ENCODE peak calls at places on chromosomes 3 and 15, in four cellular contexts. G, R, Q and O are unnamed samples.

GRCh38 chr15:48031973-48032372 is 88.8 kb upstream of the SLC24A5 start:
- DNase-seq in G (no peak), R (no peak), Q (no peak), O (no peak)

GRCh38 chr3:184058029-184058428 is 5.2 kb downstream of the HTR3C start:
- DNase-seq in G (no peak), R (no peak), Q (no peak), O (no peak)

GRCh38 chr15:62966294-62966693 is 76.3 kb upstream of the TPM1 start:
- DNase-seq in G (no peak), R (no peak), Q (no peak), O (no peak)

GRCh38 chr15:74793135-74794028 is 11.5 kb downstream of the CSK start:
- DNase-seq in G (peak), R (no peak), Q (peak), O (no peak)

GRCh38 chr3:30286007-30286669 is 320.3 kb upstream of the TGFBR2 start:
- DNase-seq in G (no peak), R (no peak), Q (peak), O (no peak)

GRCh38 chr15:78684645-78685044 is 43.6 kb upstream of the CHRNB4 start:
- DNase-seq in G (no peak), R (no peak), Q (no peak), O (no peak)

GRCh38 chr3:171393032-171393744 is 67.0 kb downstream of the TNIK start:
- DNase-seq in G (no peak), R (peak), Q (no peak), O (no peak)

GRCh38 chr3:31277582-31277981 is 255.1 kb upstream of the STT3B start:
- DNase-seq in G (no peak), R (no peak), Q (no peak), O (no peak)

GRCh38 chr3:53502737-53503136 is 8.3 kb downstream of the CACNA1D start:
- DNase-seq in G (no peak), R (no peak), Q (no peak), O (no peak)

GRCh38 chr3:10668077-10668476 is 148.0 kb upstream of the SLC6A11 start:
- DNase-seq in G (no peak), R (no peak), Q (no peak), O (no peak)

GRCh38 chr3:137194301-137194700 is 236.5 kb downstream of the IL20RB start:
- DNase-seq in G (no peak), R (no peak), Q (no peak), O (no peak)

GRCh38 chr3:55282994-55283393 is 204.1 kb downstream of the WNT5A start:
- DNase-seq in G (no peak), R (peak), Q (no peak), O (no peak)

GRCh38 chr3:123351396-123351945 is 97.4 kb downstream of the ADCY5 start:
- DNase-seq in G (peak), R (no peak), Q (no peak), O (no peak)

GRCh38 chr3:101972430-101973162 is 123.3 kb downstream of the NFKBIZ start:
- DNase-seq in G (no peak), R (no peak), Q (no peak), O (no peak)

GRCh38 chr3:121995190-121996137 is 26.6 kb downstream of the ILDR1 start:
- DNase-seq in G (peak), R (peak), Q (peak), O (peak)

GRCh38 chr15:59553879-59554735 is 57.5 kb upstream of the GCNT3 start:
- DNase-seq in G (no peak), R (no peak), Q (no peak), O (no peak)

GRCh38 chr3:155079795-155080546 is at the start of gene MME:
- DNase-seq in G (peak), R (peak), Q (peak), O (peak)

GRCh38 chr3:30752961-30753360 is 141.5 kb downstream of the GADL1 start:
- DNase-seq in G (no peak), R (no peak), Q (peak), O (no peak)

GRCh38 chr3:63030666-63031065 is 155.4 kb upstream of the CADPS start:
- DNase-seq in G (no peak), R (no peak), Q (no peak), O (no peak)

GRCh38 chr15:60389261-60390077 is 8.3 kb downstream of the ANXA2 start:
- DNase-seq in G (no peak), R (no peak), Q (no peak), O (no peak)

DNA sequence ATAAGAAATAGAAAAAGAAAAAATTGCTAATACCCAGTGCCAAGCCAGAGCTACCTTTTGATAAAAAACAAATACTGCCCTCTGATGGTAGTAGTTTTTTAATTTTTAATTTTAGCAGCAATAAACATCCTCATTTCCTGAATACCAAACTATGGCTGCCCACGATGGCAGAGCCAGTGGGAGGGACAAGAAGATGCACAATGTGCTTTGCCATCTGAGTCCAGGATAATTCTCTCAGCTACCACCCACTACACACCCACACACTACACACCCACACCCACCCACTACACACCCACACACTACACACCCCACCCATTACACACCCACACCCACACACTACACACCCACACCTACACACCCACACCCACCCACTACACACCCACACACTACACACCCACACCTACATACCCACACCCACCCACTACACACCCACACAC is 17.8 kb downstream of the CEP19 start:
- DNase-seq in G (no peak), R (no peak), Q (no peak), O (no peak)
- TF ChIP-seq CTCF in G (peak), R (peak), Q (no peak), O (no peak)

DNA sequence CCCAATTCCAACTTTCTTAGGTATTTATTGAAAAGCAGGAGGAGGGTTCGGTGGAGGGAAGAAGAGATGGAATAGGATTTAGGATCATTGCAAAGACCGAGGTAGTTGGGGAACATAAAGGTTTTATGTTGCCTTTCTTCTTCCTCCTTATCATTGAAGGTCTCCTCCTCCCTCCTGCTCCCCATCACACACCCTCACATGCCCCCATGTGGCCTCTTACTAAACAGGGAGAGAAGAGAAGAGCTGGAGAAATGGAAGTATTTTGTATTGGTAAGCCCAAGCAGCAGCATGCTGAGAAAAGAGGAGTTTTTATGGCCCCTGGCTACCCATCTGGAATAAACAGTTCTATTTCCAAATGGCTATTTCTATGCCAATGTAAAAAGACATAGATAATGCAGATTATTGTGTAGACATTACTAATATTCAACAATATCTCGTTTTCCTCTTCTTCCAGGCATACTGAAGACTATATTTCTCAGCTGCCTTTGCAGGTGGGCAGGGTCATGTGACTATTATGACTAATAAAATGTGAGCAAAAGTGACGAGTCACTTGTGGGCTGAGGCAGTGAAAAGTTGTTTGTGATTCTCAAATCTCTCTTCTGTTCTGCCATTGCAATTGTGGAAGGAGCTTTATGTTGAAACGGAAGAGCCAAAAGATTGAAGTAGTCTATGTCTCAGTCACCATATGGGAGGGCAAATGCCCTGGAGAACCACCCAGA is 5.2 kb upstream of the GPR176 start:
- DNase-seq in G (no peak), R (no peak), Q (no peak), O (no peak)
- TF ChIP-seq CTCF in G (no peak), R (peak), Q (no peak), O (no peak)

DNA sequence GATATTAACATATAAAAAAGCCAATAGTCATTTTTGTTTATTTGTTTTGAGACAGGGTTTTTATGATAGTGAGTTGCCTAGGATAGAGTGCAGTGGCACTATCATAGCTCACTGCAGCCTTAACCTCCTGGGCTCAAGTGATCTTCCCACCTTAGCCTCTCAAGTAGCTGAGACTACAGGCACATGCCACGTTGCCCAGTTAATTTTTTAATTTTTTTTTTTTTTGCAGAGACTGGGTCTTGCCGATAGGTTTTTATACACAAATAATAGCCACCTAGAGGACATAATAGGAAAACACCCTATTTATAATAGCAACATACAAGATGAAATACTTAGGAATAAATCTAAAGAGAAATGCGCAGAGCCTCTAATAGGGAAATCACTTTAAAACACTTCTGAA is 13.3 kb downstream of the EIF3J start:
- DNase-seq in G (no peak), R (no peak), Q (no peak), O (no peak)
- TF ChIP-seq CTCF in G (peak), R (peak), Q (peak), O (peak)

GRCh38 chr3:113495035-113495434 is 19.9 kb downstream of the SPICE1 start:
- DNase-seq in G (no peak), R (no peak), Q (no peak), O (no peak)
- TF ChIP-seq CTCF in G (peak), R (peak), Q (peak), O (no peak)

GRCh38 chr15:69412274-69412673 is 1.9 kb upstream of the KIF23 start:
- DNase-seq in G (no peak), R (no peak), Q (no peak), O (no peak)

GRCh38 chr15:69412701-69413100 is 1.4 kb upstream of the KIF23 start:
- DNase-seq in G (no peak), R (no peak), Q (no peak), O (no peak)

GRCh38 chr15:69407719-69408400 is 6.3 kb upstream of the KIF23 start:
- DNase-seq in G (no peak), R (no peak), Q (no peak), O (no peak)

GRCh38 chr15:69408841-69409240 is 5.3 kb upstream of the KIF23 start:
- DNase-seq in G (no peak), R (no peak), Q (no peak), O (no peak)

GRCh38 chr15:69410290-69410874 is 3.8 kb upstream of the KIF23 start:
- DNase-seq in G (no peak), R (peak), Q (no peak), O (no peak)
- TF ChIP-seq CTCF in G (peak), R (peak), Q (no peak), O (no peak)

DNA sequence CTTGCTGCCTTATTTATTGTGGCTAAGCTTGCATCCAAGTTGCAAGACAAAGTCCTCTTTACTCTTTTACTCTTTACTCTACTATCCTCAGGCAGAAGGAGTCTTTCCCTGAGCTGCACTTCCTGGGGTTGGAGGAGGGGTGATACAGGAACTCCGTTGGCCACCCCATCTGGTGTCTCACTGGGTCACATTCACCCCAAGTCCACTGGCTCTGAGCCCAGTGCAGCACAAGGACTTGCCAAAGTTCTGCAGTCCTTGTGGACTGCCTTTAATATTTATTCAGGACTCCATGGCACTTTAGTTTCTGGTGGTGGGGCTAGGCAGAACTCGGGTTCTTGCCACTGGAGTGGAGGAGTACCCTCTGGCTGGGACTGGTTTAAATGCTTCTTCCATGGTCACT is 165.4 kb upstream of the KCNH8 start:
- DNase-seq in G (no peak), R (no peak), Q (no peak), O (no peak)
- TF ChIP-seq CTCF in G (no peak), R (no peak), Q (no peak), O (no peak)

DNA sequence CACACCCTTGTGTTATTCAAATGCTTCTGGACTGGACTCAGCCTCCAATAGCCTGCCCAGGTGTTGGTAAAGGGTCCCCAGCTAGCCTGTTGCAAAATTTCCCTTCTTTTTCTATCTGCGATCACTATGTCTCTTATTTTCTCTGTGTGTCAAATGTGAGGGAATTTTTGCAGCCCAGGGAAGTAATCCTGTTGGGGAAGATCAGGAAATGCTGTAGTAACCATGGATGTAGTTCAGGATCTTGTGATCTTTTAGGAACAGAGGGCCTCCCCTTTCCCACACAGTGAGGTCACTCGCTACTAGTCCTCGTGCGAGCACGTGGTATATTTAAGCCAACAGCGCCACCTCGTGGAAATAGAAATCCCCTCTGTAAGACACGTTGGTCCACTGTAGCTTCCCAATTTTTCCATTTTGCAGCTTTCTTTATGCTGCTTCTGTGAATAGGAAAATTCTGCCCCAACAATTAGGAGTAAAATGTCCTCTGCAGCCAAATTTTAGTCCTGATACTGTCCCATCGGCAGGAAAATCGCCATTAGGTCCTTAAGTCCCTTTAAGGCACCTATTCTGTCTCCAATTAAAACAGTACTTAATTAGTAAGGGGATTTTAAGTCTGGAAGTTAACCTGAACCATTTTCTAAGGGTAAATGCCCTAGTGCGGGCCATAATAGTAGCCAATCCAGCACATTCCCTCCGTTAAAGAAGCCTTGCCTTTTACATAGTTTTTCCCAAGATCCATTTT is 4.0 kb upstream of the SMCO1 start:
- DNase-seq in G (no peak), R (peak), Q (peak), O (peak)
- TF ChIP-seq CTCF in G (peak), R (peak), Q (peak), O (peak)

GRCh38 chr3:161648071-161648470 is 151.5 kb downstream of the OTOL1 start:
- DNase-seq in G (no peak), R (no peak), Q (no peak), O (no peak)
- TF ChIP-seq CTCF in G (no peak), R (no peak), Q (no peak), O (no peak)

GRCh38 chr3:127662051-127662469 is 10.7 kb upstream of the ABTB1 start:
- DNase-seq in G (peak), R (no peak), Q (no peak), O (no peak)
- TF ChIP-seq CTCF in G (no peak), R (no peak), Q (no peak), O (no peak)